ENCODE peak calls at places on chromosomes 7 and 10, in seven cellular contexts. A, C, U, L, D, K and P are unnamed samples. For H3K36me3, the result is how much of the 10 kb centered on the place peaks cover.

GRCh38 chr10:22690614-22691431 is 23.6 kb downstream of the PIP4K2A start:
- DNase-seq in A (no peak), K (no peak), U (no peak), C (peak), D (no peak), L (no peak), P (no peak)

GRCh38 chr7:128962837-128963236 is 25.1 kb downstream of the IRF5 start:
- DNase-seq in D (no peak), U (no peak), A (no peak), L (no peak), C (no peak), K (no peak), P (no peak)

GRCh38 chr7:107180378-107180777 is 11.6 kb downstream of the HBP1 start:
- DNase-seq in D (peak), K (no peak), C (peak), U (peak), L (peak), A (peak), P (no peak)

GRCh38 chr10:126098216-126098561 is 201.8 kb downstream of the FANK1 start:
- DNase-seq in C (no peak), L (no peak), D (no peak), U (no peak), A (no peak), K (no peak), P (no peak)

GRCh38 chr7:25964483-25964961 is 187.5 kb upstream of the NFE2L3 start:
- DNase-seq in K (no peak), D (no peak), C (no peak), A (peak), U (no peak), L (no peak), P (no peak)

GRCh38 chr7:78510580-78511188 is 712.1 kb downstream of the PHTF2 start:
- DNase-seq in K (no peak), A (peak), C (peak), U (no peak), D (peak), L (peak), P (peak)

GRCh38 chr10:114543456-114543855 is 114.6 kb downstream of the ABLIM1 start:
- DNase-seq in L (no peak), D (no peak), C (no peak), A (no peak), K (no peak), U (no peak), P (no peak)

GRCh38 chr7:101125989-101126650 is 784 bp upstream of the SERPINE1 start:
- DNase-seq in K (peak), L (peak), A (peak), U (no peak), D (peak), C (peak), P (no peak)

GRCh38 chr10:100315603-100316002 is 14.4 kb downstream of the PKD2L1 start:
- DNase-seq in U (no peak), L (no peak), C (no peak), D (no peak), K (no peak), A (no peak), P (no peak)

GRCh38 chr10:108852211-108852610 is 1071.1 kb downstream of the XPNPEP1 start:
- DNase-seq in C (no peak), D (no peak), L (no peak), K (no peak), U (no peak), A (no peak), P (no peak)

GRCh38 chr10:14658331-14659122 is 116.2 kb downstream of the FAM107B start:
- DNase-seq in L (no peak), U (no peak), A (no peak), C (peak), K (no peak), D (no peak), P (no peak)

GRCh38 chr10:95818663-95819062 is 62.7 kb downstream of the ENTPD1 start:
- DNase-seq in A (no peak), K (no peak), U (no peak), L (no peak), C (peak), D (no peak), P (no peak)

GRCh38 chr10:32540691-32541470 is 94.9 kb downstream of the CCDC7 start:
- DNase-seq in K (no peak), C (no peak), U (no peak), L (no peak), D (no peak), A (no peak), P (no peak)

GRCh38 chr7:91034459-91035368 is 229.5 kb upstream of the FZD1 start:
- DNase-seq in K (peak), A (peak), U (no peak), C (peak), D (peak), L (peak), P (peak)

GRCh38 chr7:94011714-94012353 is 7.7 kb upstream of the BET1 start:
- DNase-seq in D (no peak), C (no peak), U (no peak), K (no peak), L (no peak), A (no peak), P (no peak)

GRCh38 chr7:26199301-26200112 is 1.0 kb downstream of the HNRNPA2B1 start:
- DNase-seq in C (peak), D (peak), K (peak), U (peak), L (peak), A (peak), P (peak)

GRCh38 chr7:601573-602340 is 82.1 kb upstream of the PDGFA start:
- DNase-seq in A (peak), L (peak), D (no peak), U (peak), K (no peak), C (peak), P (no peak)

GRCh38 chr10:5958077-5958476 is 19.3 kb downstream of the IL15RA start:
- DNase-seq in A (no peak), K (no peak), D (no peak), U (no peak), L (no peak), C (peak), P (no peak)

GRCh38 chr10:48366261-48366660 is 59.8 kb downstream of the MAPK8 start:
- DNase-seq in A (no peak), U (no peak), L (no peak), D (no peak), K (no peak), C (peak), P (no peak)

GRCh38 chr7:138902156-138902555 is 79.0 kb downstream of the KIAA1549 start:
- DNase-seq in A (no peak), L (no peak), C (no peak), U (no peak), D (no peak), K (no peak), P (no peak)

GRCh38 chr7:136687693-136688322 is 180.6 kb upstream of the CHRM2 start:
- DNase-seq in D (no peak), C (peak), L (peak), U (no peak), A (no peak), K (no peak), P (peak)

GRCh38 chr10:63726883-63727282 is 205.7 kb downstream of the REEP3 start:
- DNase-seq in D (no peak), K (no peak), A (no peak), C (no peak), L (no peak), U (no peak), P (no peak)

GRCh38 chr7:100604078-100604975 is 2.2 kb downstream of the PCOLCE start:
- DNase-seq in C (peak), D (peak), L (peak), A (peak), K (peak), U (peak), P (peak)

GRCh38 chr7:68929712-68930395 is 668.4 kb upstream of the AUTS2 start:
- DNase-seq in C (peak), D (no peak), A (no peak), U (no peak), L (no peak), K (no peak), P (no peak)

GRCh38 chr10:27741173-27742091 is 4.2 kb downstream of the MKX start:
- DNase-seq in K (no peak), U (no peak), D (no peak), C (no peak), L (peak), A (peak), P (no peak)

GRCh38 chr10:74011762-74012161 is 13.8 kb downstream of the VCL start:
- DNase-seq in K (no peak), U (no peak), A (no peak), L (peak), C (peak), D (no peak), P (no peak)

GRCh38 chr10:58932126-58932525 is 244.3 kb upstream of the PHYHIPL start:
- DNase-seq in A (no peak), L (no peak), K (no peak), C (peak), D (no peak), U (no peak), P (no peak)

GRCh38 chr7:2083362-2083761 is 149.4 kb downstream of the MAD1L1 start:
- DNase-seq in U (no peak), C (no peak), K (no peak), A (no peak), L (no peak), D (no peak), P (no peak)

GRCh38 chr7:69654381-69654780 is 56.1 kb downstream of the AUTS2 start:
- DNase-seq in C (no peak), D (no peak), A (no peak), K (peak), L (peak), U (no peak), P (no peak)

GRCh38 chr10:78448994-78449418 is 415.3 kb downstream of the RPS24 start:
- DNase-seq in C (no peak), L (no peak), U (no peak), A (no peak), K (no peak), D (no peak), P (no peak)

GRCh38 chr10:88879754-88880286 is at the start of gene STAMBPL1:
- DNase-seq in C (no peak), L (peak), D (no peak), U (peak), K (peak), A (peak), P (peak)

GRCh38 chr10:96283756-96284155 is 12.4 kb upstream of the BLNK start:
- DNase-seq in A (no peak), L (no peak), C (no peak), D (no peak), U (no peak), K (no peak), P (no peak)

GRCh38 chr7:78083466-78084120 is 285.0 kb downstream of the PHTF2 start:
- DNase-seq in L (no peak), D (no peak), K (no peak), A (no peak), U (no peak), C (peak), P (no peak)

GRCh38 chr7:66142334-66142733 is 27.7 kb downstream of the CRCP start:
- DNase-seq in K (no peak), L (no peak), A (no peak), C (no peak), U (no peak), D (no peak), P (no peak)

GRCh38 chr10:118967160-118967559 is 62.4 kb upstream of the NANOS1 start:
- DNase-seq in D (no peak), K (no peak), L (no peak), A (no peak), U (no peak), C (no peak), P (no peak)

GRCh38 chr10:11318812-11319598 is 292.4 kb downstream of the USP6NL start:
- DNase-seq in K (no peak), D (no peak), U (no peak), L (no peak), C (no peak), A (no peak), P (no peak)
- H3K36me3 ChIP-seq in K (under half), D (under half), U (half or more), L (under half), C (under half), A (under half), P (under half)

GRCh38 chr7:155652156-155653124 is 8.0 kb downstream of the RBM33 start:
- DNase-seq in D (no peak), A (no peak), K (no peak), L (no peak), U (no peak), C (peak), P (no peak)
- TF ChIP-seq CTCF in D (no peak), A (no peak), K (no peak), L (no peak), U (no peak), C (no peak), P (no peak)

GRCh38 chr10:51501396-51501795 is 198.0 kb downstream of the CSTF2T start:
- DNase-seq in K (peak), A (no peak), U (no peak), L (no peak), C (peak), D (no peak), P (no peak)

GRCh38 chr10:51503378-51503777 is 196.0 kb downstream of the CSTF2T start:
- DNase-seq in L (no peak), C (no peak), U (no peak), A (no peak), K (no peak), D (no peak), P (no peak)

GRCh38 chr10:51502124-51502523 is 197.3 kb downstream of the CSTF2T start:
- DNase-seq in C (peak), D (no peak), K (no peak), A (no peak), L (no peak), U (no peak), P (no peak)

GRCh38 chr10:51498424-51498823 is 201.0 kb downstream of the CSTF2T start:
- DNase-seq in U (no peak), D (no peak), C (no peak), L (no peak), A (no peak), K (no peak), P (no peak)
- H3K36me3 ChIP-seq in U (under half), D (under half), C (under half), L (under half), A (under half), K (under half), P (under half)

DNA sequence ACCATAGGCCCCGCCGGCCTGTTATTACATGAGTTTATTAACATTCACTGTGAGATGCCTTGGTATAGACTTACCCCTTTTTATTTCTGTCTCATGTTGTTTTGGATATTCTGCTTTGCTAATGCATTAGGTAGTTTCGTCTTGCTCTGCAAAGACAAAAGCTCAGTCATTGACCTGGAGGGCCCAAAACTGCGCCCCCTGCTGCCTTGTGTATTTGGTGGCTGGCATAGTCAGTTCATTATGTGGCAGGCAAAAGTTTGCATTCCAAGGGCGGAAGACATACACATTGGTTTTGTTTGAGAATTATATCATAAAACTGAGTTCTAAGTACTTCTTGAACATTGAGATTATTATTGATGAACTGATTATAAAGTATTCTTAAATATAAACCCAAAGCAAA is 372.5 kb downstream of the SDK1 start:
- DNase-seq in C (peak), A (peak), K (no peak), D (peak), U (peak), L (peak), P (peak)
- TF ChIP-seq CTCF in C (peak), A (peak), K (no peak), D (no peak), U (no peak), L (no peak), P (peak)